ENCODE peak calls at places on chromosomes 7 and 10, in four cellular contexts. N, A, S and I are unnamed samples.

GRCh38 chr10:28179490-28180099 is 123.3 kb downstream of the MPP7 start:
- DNase-seq in N (peak; percentile 66), A (peak; percentile 35), S (peak; percentile 21), I (peak; percentile 22)

GRCh38 chr10:79379512-79380124 is 32.3 kb downstream of the PPIF start:
- DNase-seq in N (peak; percentile 52), A (no peak), S (no peak), I (no peak)

GRCh38 chr10:21260060-21260792 is 265.3 kb downstream of the SKIDA1 start:
- DNase-seq in N (peak; percentile 51), A (no peak), S (no peak), I (no peak)

GRCh38 chr7:1163121-1163520 is 3.1 kb upstream of the ZFAND2A start:
- DNase-seq in N (no peak), A (no peak), S (no peak), I (no peak)

GRCh38 chr10:89600041-89600440 is 45.0 kb downstream of the PANK1 start:
- DNase-seq in N (peak; percentile 12), A (no peak), S (no peak), I (no peak)

GRCh38 chr7:115749924-115750323 is 280.6 kb downstream of the TFEC start:
- DNase-seq in N (no peak), A (no peak), S (no peak), I (no peak)

GRCh38 chr10:80509403-80510161 is 28.1 kb upstream of the SH2D4B start:
- DNase-seq in N (peak; percentile 44), A (no peak), S (peak; percentile 73), I (peak; percentile 22)

GRCh38 chr10:26969145-26969926 is 108.6 kb upstream of the ABI1 start:
- DNase-seq in N (no peak), A (no peak), S (no peak), I (no peak)

GRCh38 chr10:33376476-33376875 is 42.0 kb upstream of the NRP1 start:
- DNase-seq in N (peak; percentile 23), A (no peak), S (no peak), I (no peak)

GRCh38 chr10:21526952-21527633 is 1.6 kb upstream of the SKIDA1 start:
- DNase-seq in N (peak; percentile 84), A (no peak), S (peak; percentile 71), I (peak; percentile 55)